ENCODE peak calls at places on chromosomes 7 and 10, in seven cellular contexts. S is SK-N-SH, U is neuronal stem cell, X is Karpas-422, M is IMR-90, C is fibroblast of lung, T is mesenchymal stem cell. D is an unnamed sample.

GRCh38 chr7:107847168-107847835 is 43.7 kb upstream of the DLD start:
- DNase-seq in U (no peak), X (no peak), M (no peak), C (no peak), S (no peak), T (no peak), D (no peak)

GRCh38 chr10:123463176-123463575 is 203.0 kb upstream of the GPR26 start:
- DNase-seq in C (no peak), U (no peak), T (no peak), M (no peak), S (no peak), X (no peak), D (no peak)

GRCh38 chr10:15370212-15370740 is 813 bp downstream of the FAM171A1 start:
- DNase-seq in M (peak; percentile 16), C (peak; percentile 17), T (peak; percentile 53), S (peak; percentile 79), U (peak; percentile 20), X (no peak), D (peak; percentile 60)

GRCh38 chr10:111109506-111110242 is 32.8 kb downstream of the ADRA2A start:
- DNase-seq in S (no peak), M (no peak), T (peak; percentile 6), C (no peak), X (no peak), U (no peak), D (no peak)

GRCh38 chr7:33774762-33775523 is 130.4 kb upstream of the BMPER start:
- DNase-seq in X (no peak), M (peak; percentile 81), C (peak; percentile 79), S (no peak), T (peak; percentile 59), U (no peak), D (peak; percentile 56)

GRCh38 chr10:71161429-71161828 is 50.9 kb upstream of the UNC5B start:
- DNase-seq in X (peak; percentile 60), T (peak; percentile 13), U (no peak), C (peak; percentile 25), S (no peak), M (peak; percentile 6), D (no peak)

GRCh38 chr7:106126170-106126938 is 14.2 kb upstream of the SYPL1 start:
- DNase-seq in S (no peak), T (peak; percentile 76), U (no peak), M (peak; percentile 82), X (peak; percentile 52), C (peak; percentile 67), D (no peak)

GRCh38 chr10:93552780-93553179 is 13.7 kb upstream of the FFAR4 start:
- DNase-seq in S (no peak), M (no peak), U (no peak), C (no peak), X (no peak), T (no peak), D (no peak)

GRCh38 chr7:105675873-105676484 is 94.7 kb upstream of the EFCAB10 start:
- DNase-seq in C (no peak), X (peak; percentile 14), M (no peak), T (no peak), U (no peak), S (no peak), D (no peak)

GRCh38 chr10:89701238-89702120 is at the start of gene KIF20B:
- DNase-seq in T (peak; percentile 98), S (peak; percentile 92), X (peak; percentile 96), U (peak; percentile 93), C (peak; percentile 97), M (peak; percentile 95), D (peak; percentile 98)

GRCh38 chr7:22564511-22565045 is 64.6 kb upstream of the STEAP1B start:
- DNase-seq in X (no peak), S (no peak), T (peak; percentile 86), C (peak; percentile 97), U (no peak), M (peak; percentile 88), D (no peak)

GRCh38 chr7:100372256-100372655 is 1.0 kb upstream of the PILRA start:
- DNase-seq in T (peak; percentile 81), S (no peak), M (peak; percentile 69), U (no peak), X (no peak), C (peak; percentile 25), D (peak; percentile 34)

GRCh38 chr10:131143425-131144165 is 167.9 kb downstream of the TCERG1L start:
- DNase-seq in T (no peak), S (no peak), M (no peak), X (no peak), C (no peak), U (no peak), D (no peak)

GRCh38 chr10:68599754-68600040 is 39.6 kb downstream of the TET1 start:
- DNase-seq in M (no peak), X (no peak), U (no peak), C (no peak), S (no peak), T (no peak), D (no peak)

GRCh38 chr7:24573554-24574338 is 494 bp downstream of the PALS2 start:
- DNase-seq in U (peak; percentile 56), S (peak; percentile 88), T (peak; percentile 72), C (peak; percentile 70), M (peak; percentile 50), X (peak; percentile 72), D (peak; percentile 74)

GRCh38 chr7:79934727-79935126 is 199.9 kb upstream of the GNAI1 start:
- DNase-seq in S (no peak), C (no peak), U (no peak), M (no peak), T (no peak), X (no peak), D (no peak)

GRCh38 chr10:8439040-8439439 is 384.6 kb downstream of the GATA3 start:
- DNase-seq in T (no peak), S (no peak), C (no peak), U (no peak), M (no peak), X (no peak), D (no peak)

GRCh38 chr7:29609162-29610030 is 45.8 kb downstream of the PRR15 start:
- DNase-seq in U (peak; percentile 12), S (no peak), C (peak; percentile 74), T (peak; percentile 15), X (peak; percentile 64), M (no peak), D (peak; percentile 61)

GRCh38 chr10:93376372-93377296 is 105.5 kb downstream of the MYOF start:
- DNase-seq in C (peak; percentile 88), U (peak; percentile 75), T (peak; percentile 90), M (peak; percentile 90), S (peak; percentile 72), X (peak; percentile 85), D (peak; percentile 87)

GRCh38 chr10:3465406-3465891 is 292.9 kb upstream of the PITRM1 start:
- DNase-seq in X (no peak), T (no peak), U (no peak), S (no peak), C (no peak), M (peak; percentile 15), D (peak; percentile 59)

GRCh38 chr10:62769574-62770242 is 34.8 kb upstream of the ADO start:
- DNase-seq in M (peak; percentile 10), C (peak; percentile 15), U (no peak), S (no peak), X (no peak), T (peak; percentile 6), D (no peak)

GRCh38 chr10:97895915-97896314 is 46.3 kb downstream of the GOLGA7B start:
- DNase-seq in U (no peak), M (no peak), S (no peak), T (no peak), X (no peak), C (no peak), D (no peak)

GRCh38 chr7:129209067-129209926 is 15.5 kb upstream of the AHCYL2 start:
- DNase-seq in M (no peak), T (no peak), U (no peak), C (no peak), X (no peak), S (no peak), D (no peak)

GRCh38 chr10:112949128-112949823 is 771 bp upstream of the TCF7L2 start:
- DNase-seq in U (no peak), M (peak; percentile 37), X (no peak), T (peak; percentile 62), S (no peak), C (peak; percentile 16), D (peak; percentile 61)
- H2AFZ ChIP-seq in U (peak overlapping the region; percentile 74), M (peak overlapping the region; percentile 85), X (no peak overlapping the region), T (no peak overlapping the region), S (no peak overlapping the region), C (no peak overlapping the region), D (peak overlapping the region; percentile 6)

DNA sequence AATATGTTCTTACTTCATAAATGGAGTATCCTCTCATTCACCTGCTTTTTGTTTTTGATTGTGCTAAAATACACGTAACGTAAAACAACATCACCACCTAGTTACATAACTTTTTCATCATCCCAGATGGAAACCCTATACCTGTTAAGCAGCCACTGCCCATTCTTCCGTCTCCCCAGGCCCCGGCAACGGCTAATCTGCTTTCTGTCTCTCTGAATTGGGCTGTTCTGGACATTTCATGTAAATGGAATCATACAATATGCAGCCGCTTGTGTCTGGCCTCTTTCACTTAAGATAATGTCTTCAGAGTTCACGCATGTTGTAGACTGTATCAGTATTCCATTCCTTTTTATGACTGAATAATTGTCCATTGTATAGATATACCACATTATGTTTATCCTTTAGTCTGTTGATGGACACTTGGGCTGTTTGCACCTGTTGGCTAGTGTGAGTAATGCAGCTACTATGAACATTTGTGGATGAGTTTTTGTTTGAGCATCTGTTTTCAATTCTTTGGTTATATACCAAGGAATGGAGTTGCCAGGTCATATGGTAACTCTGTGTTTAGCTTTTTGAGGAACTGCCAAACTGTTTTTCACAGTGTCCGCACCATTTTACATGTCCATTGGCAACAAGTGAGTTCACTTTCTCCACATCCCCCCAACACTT is 14.1 kb upstream of the SUN1 start:
- DNase-seq in T (peak; percentile 58), C (peak; percentile 75), X (peak; percentile 63), S (no peak), M (peak; percentile 85), U (no peak), D (no peak)
- H3K4me3 ChIP-seq in T (no peak overlapping the region), C (no peak overlapping the region), X (peak overlapping the region; percentile 85), S (no peak overlapping the region), M (no peak overlapping the region), U (no peak overlapping the region), D (no peak overlapping the region)

GRCh38 chr7:45873035-45873354 is at the start of gene CCDC201:
- DNase-seq in M (no peak), X (no peak), T (no peak), S (no peak), C (no peak), U (no peak), D (no peak)

GRCh38 chr7:45876519-45876918 is 3.6 kb upstream of the CCDC201 start:
- DNase-seq in S (no peak), M (no peak), C (no peak), U (no peak), X (no peak), T (no peak), D (no peak)

GRCh38 chr7:45873355-45873754 is 473 bp upstream of the CCDC201 start:
- DNase-seq in S (peak; percentile 46), T (no peak), X (no peak), C (no peak), U (no peak), M (no peak), D (no peak)

GRCh38 chr7:45872116-45873034 is 507 bp downstream of the CCDC201 start:
- DNase-seq in X (peak; percentile 53), U (peak; percentile 26), T (peak; percentile 11), S (no peak), C (no peak), M (no peak), D (peak; percentile 55)

GRCh38 chr7:45874408-45875131 is 1.7 kb upstream of the CCDC201 start:
- DNase-seq in C (peak; percentile 94), S (no peak), M (peak; percentile 94), T (peak; percentile 87), U (no peak), X (no peak), D (no peak)
- H2AFZ ChIP-seq in C (peak overlapping the region; percentile 31), S (no peak overlapping the region), M (peak overlapping the region; percentile 85), T (no peak overlapping the region), U (no peak overlapping the region), X (no peak overlapping the region), D (no peak overlapping the region)

GRCh38 chr7:88357794-88358533 is 51.3 kb upstream of the STEAP4 start:
- DNase-seq in T (no peak), U (no peak), M (no peak), C (no peak), S (peak; percentile 9), X (peak; percentile 47), D (peak; percentile 23)
- H3K4me3 ChIP-seq in T (no peak overlapping the region), U (no peak overlapping the region), M (no peak overlapping the region), C (no peak overlapping the region), S (peak overlapping the region; percentile 19), X (no peak overlapping the region), D (no peak overlapping the region)